ENCODE peak calls at places on chromosomes 16 and 17, in nine cellular contexts. One of them, this sample, is unnamed.

GRCh38 chr16:14056970-14057369 is 14.1 kb upstream of the MRTFB start:
- DNase-seq in epithelial cell of esophagus: no peak
- DNase-seq in choroid plexus epithelial cell: peak
- DNase-seq in fibroblast of pulmonary artery: peak
- DNase-seq in adrenal gland: no peak
- DNase-seq in upper lobe of right lung: no peak
- DNase-seq in heart left ventricle: no peak
- DNase-seq in esophagus muscularis mucosa: no peak
- DNase-seq in adipocyte: no peak
- DNase-seq in this sample: peak

GRCh38 chr17:12512712-12513355 is 152.9 kb upstream of the MYOCD start:
- DNase-seq in epithelial cell of esophagus: no peak
- DNase-seq in choroid plexus epithelial cell: peak
- DNase-seq in fibroblast of pulmonary artery: peak
- DNase-seq in adrenal gland: no peak
- DNase-seq in upper lobe of right lung: no peak
- DNase-seq in heart left ventricle: no peak
- DNase-seq in esophagus muscularis mucosa: no peak
- DNase-seq in adipocyte: peak
- DNase-seq in this sample: peak

GRCh38 chr16:66426112-66427035 is 721 bp upstream of the BEAN1 start:
- DNase-seq in epithelial cell of esophagus: peak
- DNase-seq in choroid plexus epithelial cell: no peak
- DNase-seq in fibroblast of pulmonary artery: no peak
- DNase-seq in adrenal gland: no peak
- DNase-seq in upper lobe of right lung: no peak
- DNase-seq in heart left ventricle: no peak
- DNase-seq in esophagus muscularis mucosa: no peak
- DNase-seq in adipocyte: no peak
- DNase-seq in this sample: no peak

GRCh38 chr16:27483083-27483437 is 66.7 kb downstream of the GTF3C1 start:
- DNase-seq in epithelial cell of esophagus: no peak
- DNase-seq in choroid plexus epithelial cell: peak
- DNase-seq in fibroblast of pulmonary artery: no peak
- DNase-seq in adrenal gland: no peak
- DNase-seq in upper lobe of right lung: no peak
- DNase-seq in heart left ventricle: no peak
- DNase-seq in esophagus muscularis mucosa: no peak
- DNase-seq in adipocyte: no peak
- DNase-seq in this sample: peak

GRCh38 chr17:36921131-36921851 is 16.0 kb upstream of the LHX1 start:
- DNase-seq in epithelial cell of esophagus: peak
- DNase-seq in choroid plexus epithelial cell: peak
- DNase-seq in fibroblast of pulmonary artery: peak
- DNase-seq in adrenal gland: no peak
- DNase-seq in upper lobe of right lung: no peak
- DNase-seq in heart left ventricle: no peak
- DNase-seq in esophagus muscularis mucosa: no peak
- DNase-seq in adipocyte: no peak
- DNase-seq in this sample: peak

GRCh38 chr16:85900031-85900792 is 1.2 kb downstream of the IRF8 start:
- DNase-seq in epithelial cell of esophagus: no peak
- DNase-seq in choroid plexus epithelial cell: no peak
- DNase-seq in fibroblast of pulmonary artery: no peak
- DNase-seq in adrenal gland: no peak
- DNase-seq in upper lobe of right lung: no peak
- DNase-seq in heart left ventricle: no peak
- DNase-seq in esophagus muscularis mucosa: no peak
- DNase-seq in adipocyte: no peak
- DNase-seq in this sample: no peak

GRCh38 chr17:77451894-77452852 is 311.4 kb downstream of the SEC14L1 start:
- DNase-seq in epithelial cell of esophagus: peak
- DNase-seq in choroid plexus epithelial cell: peak
- DNase-seq in fibroblast of pulmonary artery: peak
- DNase-seq in adrenal gland: no peak
- DNase-seq in upper lobe of right lung: peak
- DNase-seq in heart left ventricle: peak
- DNase-seq in esophagus muscularis mucosa: no peak
- DNase-seq in adipocyte: peak
- DNase-seq in this sample: peak

GRCh38 chr16:59236804-59237463 is 502.8 kb upstream of the GOT2 start:
- DNase-seq in epithelial cell of esophagus: no peak
- DNase-seq in choroid plexus epithelial cell: no peak
- DNase-seq in fibroblast of pulmonary artery: no peak
- DNase-seq in adrenal gland: no peak
- DNase-seq in upper lobe of right lung: no peak
- DNase-seq in heart left ventricle: no peak
- DNase-seq in esophagus muscularis mucosa: no peak
- DNase-seq in adipocyte: no peak
- DNase-seq in this sample: no peak

GRCh38 chr17:83024205-83024971 is 55.0 kb upstream of the METRNL start:
- DNase-seq in epithelial cell of esophagus: no peak
- DNase-seq in choroid plexus epithelial cell: no peak
- DNase-seq in fibroblast of pulmonary artery: no peak
- DNase-seq in adrenal gland: no peak
- DNase-seq in upper lobe of right lung: no peak
- DNase-seq in heart left ventricle: no peak
- DNase-seq in esophagus muscularis mucosa: no peak
- DNase-seq in adipocyte: no peak
- DNase-seq in this sample: no peak

GRCh38 chr17:57809879-57810278 is 40.0 kb downstream of the MRPS23 start:
- DNase-seq in epithelial cell of esophagus: no peak
- DNase-seq in choroid plexus epithelial cell: no peak
- DNase-seq in fibroblast of pulmonary artery: no peak
- DNase-seq in adrenal gland: no peak
- DNase-seq in upper lobe of right lung: no peak
- DNase-seq in heart left ventricle: no peak
- DNase-seq in esophagus muscularis mucosa: peak
- DNase-seq in adipocyte: no peak
- DNase-seq in this sample: no peak

GRCh38 chr17:43314582-43314981 is 80.8 kb upstream of the RNU2-1 start:
- DNase-seq in epithelial cell of esophagus: no peak
- DNase-seq in choroid plexus epithelial cell: peak
- DNase-seq in fibroblast of pulmonary artery: no peak
- DNase-seq in adrenal gland: peak
- DNase-seq in upper lobe of right lung: no peak
- DNase-seq in heart left ventricle: no peak
- DNase-seq in esophagus muscularis mucosa: no peak
- DNase-seq in adipocyte: no peak
- DNase-seq in this sample: no peak

GRCh38 chr17:71409712-71410111 is 711.1 kb upstream of the SOX9 start:
- DNase-seq in epithelial cell of esophagus: peak
- DNase-seq in choroid plexus epithelial cell: peak
- DNase-seq in fibroblast of pulmonary artery: peak
- DNase-seq in adrenal gland: no peak
- DNase-seq in upper lobe of right lung: no peak
- DNase-seq in heart left ventricle: no peak
- DNase-seq in esophagus muscularis mucosa: no peak
- DNase-seq in adipocyte: peak
- DNase-seq in this sample: peak

GRCh38 chr16:72809446-72809845 is 238.5 kb downstream of the ZFHX3 start:
- DNase-seq in epithelial cell of esophagus: no peak
- DNase-seq in choroid plexus epithelial cell: no peak
- DNase-seq in fibroblast of pulmonary artery: no peak
- DNase-seq in adrenal gland: no peak
- DNase-seq in upper lobe of right lung: no peak
- DNase-seq in heart left ventricle: no peak
- DNase-seq in esophagus muscularis mucosa: no peak
- DNase-seq in adipocyte: no peak
- DNase-seq in this sample: no peak

GRCh38 chr16:58638148-58639036 is 8.8 kb upstream of the CNOT1 start:
- DNase-seq in epithelial cell of esophagus: peak
- DNase-seq in choroid plexus epithelial cell: peak
- DNase-seq in fibroblast of pulmonary artery: peak
- DNase-seq in adrenal gland: peak
- DNase-seq in upper lobe of right lung: no peak
- DNase-seq in heart left ventricle: peak
- DNase-seq in esophagus muscularis mucosa: peak
- DNase-seq in adipocyte: peak
- DNase-seq in this sample: peak

GRCh38 chr17:31390748-31391495 is 553 bp upstream of the RAB11FIP4 start:
- DNase-seq in epithelial cell of esophagus: no peak
- DNase-seq in choroid plexus epithelial cell: no peak
- DNase-seq in fibroblast of pulmonary artery: no peak
- DNase-seq in adrenal gland: no peak
- DNase-seq in upper lobe of right lung: no peak
- DNase-seq in heart left ventricle: no peak
- DNase-seq in esophagus muscularis mucosa: peak
- DNase-seq in adipocyte: peak
- DNase-seq in this sample: no peak

GRCh38 chr16:57623251-57624043 is 5.0 kb upstream of the ADGRG1 start:
- DNase-seq in epithelial cell of esophagus: peak
- DNase-seq in choroid plexus epithelial cell: peak
- DNase-seq in fibroblast of pulmonary artery: peak
- DNase-seq in adrenal gland: peak
- DNase-seq in upper lobe of right lung: peak
- DNase-seq in heart left ventricle: no peak
- DNase-seq in esophagus muscularis mucosa: no peak
- DNase-seq in adipocyte: peak
- DNase-seq in this sample: peak

GRCh38 chr17:14813649-14814048 is 451.5 kb downstream of the PMP22 start:
- DNase-seq in epithelial cell of esophagus: no peak
- DNase-seq in choroid plexus epithelial cell: peak
- DNase-seq in fibroblast of pulmonary artery: peak
- DNase-seq in adrenal gland: peak
- DNase-seq in upper lobe of right lung: peak
- DNase-seq in heart left ventricle: peak
- DNase-seq in esophagus muscularis mucosa: peak
- DNase-seq in adipocyte: no peak
- DNase-seq in this sample: no peak

GRCh38 chr17:58200024-58200633 is 7.6 kb downstream of the EPX start:
- DNase-seq in epithelial cell of esophagus: peak
- DNase-seq in choroid plexus epithelial cell: peak
- DNase-seq in fibroblast of pulmonary artery: peak
- DNase-seq in adrenal gland: peak
- DNase-seq in upper lobe of right lung: peak
- DNase-seq in heart left ventricle: peak
- DNase-seq in esophagus muscularis mucosa: no peak
- DNase-seq in adipocyte: peak
- DNase-seq in this sample: peak

GRCh38 chr17:78805301-78805700 is 23.2 kb upstream of the CYTH1 start:
- DNase-seq in epithelial cell of esophagus: no peak
- DNase-seq in choroid plexus epithelial cell: no peak
- DNase-seq in fibroblast of pulmonary artery: no peak
- DNase-seq in adrenal gland: no peak
- DNase-seq in upper lobe of right lung: no peak
- DNase-seq in heart left ventricle: no peak
- DNase-seq in esophagus muscularis mucosa: no peak
- DNase-seq in adipocyte: no peak
- DNase-seq in this sample: no peak

GRCh38 chr16:86457621-86458456 is 52.5 kb upstream of the FOXF1 start:
- DNase-seq in epithelial cell of esophagus: no peak
- DNase-seq in choroid plexus epithelial cell: no peak
- DNase-seq in fibroblast of pulmonary artery: peak
- DNase-seq in adrenal gland: no peak
- DNase-seq in upper lobe of right lung: no peak
- DNase-seq in heart left ventricle: no peak
- DNase-seq in esophagus muscularis mucosa: peak
- DNase-seq in adipocyte: peak
- DNase-seq in this sample: peak

DNA sequence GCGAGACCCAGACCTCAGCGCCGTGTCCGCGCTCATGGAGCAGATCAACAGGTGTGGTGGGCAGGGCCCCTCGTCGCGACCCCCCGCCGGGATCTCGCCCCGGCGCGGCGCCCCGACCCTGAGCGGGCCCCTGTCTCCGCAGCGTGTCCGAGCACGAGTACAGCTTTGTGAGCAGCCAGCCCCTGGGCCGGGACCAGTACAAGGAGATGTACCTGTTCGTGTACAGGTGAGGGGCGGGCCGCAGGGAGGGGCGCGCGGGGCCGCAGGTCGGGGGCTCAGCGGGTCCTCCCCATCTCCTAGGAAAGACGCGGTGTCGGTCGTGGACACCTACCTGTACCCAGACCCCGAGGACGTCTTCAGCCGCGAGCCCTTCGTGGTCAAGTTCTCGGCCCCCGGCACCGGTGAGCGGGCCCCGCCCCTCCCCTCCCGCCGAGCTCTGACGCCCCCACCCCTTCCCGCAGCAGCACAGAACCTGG is 870 bp downstream of the DNASE1L2 start:
- DNase-seq in epithelial cell of esophagus: no peak
- DNase-seq in choroid plexus epithelial cell: no peak
- DNase-seq in fibroblast of pulmonary artery: no peak
- DNase-seq in adrenal gland: no peak
- DNase-seq in upper lobe of right lung: no peak
- DNase-seq in heart left ventricle: no peak
- DNase-seq in esophagus muscularis mucosa: no peak
- DNase-seq in adipocyte: no peak
- DNase-seq in this sample: no peak
- H3K4me3 ChIP-seq in epithelial cell of esophagus: no peak
- H3K4me3 ChIP-seq in choroid plexus epithelial cell: peak
- H3K4me3 ChIP-seq in fibroblast of pulmonary artery: no peak
- H3K4me3 ChIP-seq in adrenal gland: peak
- H3K4me3 ChIP-seq in upper lobe of right lung: no peak
- H3K4me3 ChIP-seq in heart left ventricle: peak
- H3K4me3 ChIP-seq in esophagus muscularis mucosa: peak
- H3K4me3 ChIP-seq in adipocyte: peak
- H3K4me3 ChIP-seq in this sample: peak

GRCh38 chr16:68470461-68471150 is 22.3 kb upstream of the SMPD3 start:
- DNase-seq in epithelial cell of esophagus: no peak
- DNase-seq in choroid plexus epithelial cell: no peak
- DNase-seq in fibroblast of pulmonary artery: no peak
- DNase-seq in adrenal gland: peak
- DNase-seq in upper lobe of right lung: peak
- DNase-seq in heart left ventricle: peak
- DNase-seq in esophagus muscularis mucosa: no peak
- DNase-seq in adipocyte: no peak
- DNase-seq in this sample: no peak
- H3K4me3 ChIP-seq in epithelial cell of esophagus: no peak
- H3K4me3 ChIP-seq in choroid plexus epithelial cell: no peak
- H3K4me3 ChIP-seq in fibroblast of pulmonary artery: no peak
- H3K4me3 ChIP-seq in adrenal gland: no peak
- H3K4me3 ChIP-seq in upper lobe of right lung: peak
- H3K4me3 ChIP-seq in heart left ventricle: peak
- H3K4me3 ChIP-seq in esophagus muscularis mucosa: no peak
- H3K4me3 ChIP-seq in adipocyte: peak
- H3K4me3 ChIP-seq in this sample: no peak

DNA sequence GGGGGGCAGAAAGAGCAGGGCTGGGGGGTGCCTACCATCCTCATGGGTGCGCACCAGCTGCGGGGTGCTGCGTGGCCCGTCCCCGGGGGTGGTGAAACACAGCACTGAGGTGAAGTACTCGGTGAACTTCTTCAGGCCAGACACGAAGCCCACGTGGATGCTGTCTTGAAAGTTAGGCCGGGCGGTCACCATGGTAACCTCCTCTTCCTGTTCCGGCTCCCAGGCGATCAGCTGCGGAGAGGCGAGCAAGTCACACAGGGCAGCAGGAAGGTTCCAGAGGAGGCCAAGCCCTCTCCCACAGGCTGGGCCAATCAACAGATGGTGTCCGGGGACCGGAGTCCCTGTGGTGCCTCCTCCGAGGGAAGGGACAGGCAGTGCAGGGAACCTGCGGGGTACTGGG is 90.1 kb upstream of the CDC42EP4 start:
- DNase-seq in epithelial cell of esophagus: no peak
- DNase-seq in choroid plexus epithelial cell: peak
- DNase-seq in fibroblast of pulmonary artery: peak
- DNase-seq in adrenal gland: peak
- DNase-seq in upper lobe of right lung: no peak
- DNase-seq in heart left ventricle: peak
- DNase-seq in esophagus muscularis mucosa: no peak
- DNase-seq in adipocyte: no peak
- DNase-seq in this sample: no peak
- H3K4me3 ChIP-seq in epithelial cell of esophagus: no peak
- H3K4me3 ChIP-seq in choroid plexus epithelial cell: peak
- H3K4me3 ChIP-seq in fibroblast of pulmonary artery: no peak
- H3K4me3 ChIP-seq in adrenal gland: no peak
- H3K4me3 ChIP-seq in upper lobe of right lung: no peak
- H3K4me3 ChIP-seq in heart left ventricle: no peak
- H3K4me3 ChIP-seq in esophagus muscularis mucosa: no peak
- H3K4me3 ChIP-seq in adipocyte: no peak
- H3K4me3 ChIP-seq in this sample: no peak

GRCh38 chr17:384622-385194 is 32.1 kb upstream of the RPH3AL start:
- DNase-seq in epithelial cell of esophagus: no peak
- DNase-seq in choroid plexus epithelial cell: no peak
- DNase-seq in fibroblast of pulmonary artery: no peak
- DNase-seq in adrenal gland: peak
- DNase-seq in upper lobe of right lung: no peak
- DNase-seq in heart left ventricle: peak
- DNase-seq in esophagus muscularis mucosa: no peak
- DNase-seq in adipocyte: no peak
- DNase-seq in this sample: no peak
- H3K4me3 ChIP-seq in epithelial cell of esophagus: no peak
- H3K4me3 ChIP-seq in choroid plexus epithelial cell: no peak
- H3K4me3 ChIP-seq in fibroblast of pulmonary artery: no peak
- H3K4me3 ChIP-seq in adrenal gland: peak
- H3K4me3 ChIP-seq in upper lobe of right lung: peak
- H3K4me3 ChIP-seq in heart left ventricle: peak
- H3K4me3 ChIP-seq in esophagus muscularis mucosa: peak
- H3K4me3 ChIP-seq in adipocyte: no peak
- H3K4me3 ChIP-seq in this sample: no peak